ENCODE peak calls at places on chromosome 1, in seven cellular contexts. C is lower lobe of right lung, V is choroid plexus epithelial cell, F is astrocyte, E is cardiac fibroblast, D is GM06990, G is A549. Q is an unnamed sample.

GRCh38 chr1:9061252-9061948 is 8.0 kb downstream of the SLC2A5 start:
- DNase-seq in C (peak; percentile 58), V (no peak), F (no peak), E (peak; percentile 57), D (no peak), G (no peak), Q (no peak)

GRCh38 chr1:203906932-203907331 is 45.5 kb downstream of the SNRPE start:
- DNase-seq in C (no peak), V (peak; percentile 95), F (peak; percentile 92), E (peak; percentile 94), D (no peak), G (peak; percentile 75), Q (peak; percentile 91)

GRCh38 chr1:241269116-241269515 is 87.9 kb downstream of the RGS7 start:
- DNase-seq in C (no peak), V (no peak), F (no peak), E (peak; percentile 9), D (no peak), G (peak; percentile 17), Q (no peak)

GRCh38 chr1:200895448-200895799 is 724 bp downstream of the INAVA start:
- DNase-seq in C (no peak), V (no peak), F (no peak), E (no peak), D (no peak), G (no peak), Q (no peak)

GRCh38 chr1:151455231-151455630 is 4.1 kb downstream of the POGZ start:
- DNase-seq in C (no peak), V (no peak), F (no peak), E (peak; percentile 36), D (no peak), G (no peak), Q (no peak)

GRCh38 chr1:183080406-183080805 is 57.2 kb downstream of the LAMC1 start:
- DNase-seq in C (no peak), V (peak; percentile 40), F (peak; percentile 72), E (peak; percentile 53), D (no peak), G (peak; percentile 22), Q (no peak)

GRCh38 chr1:235940282-235940681 is 73.6 kb upstream of the LYST start:
- DNase-seq in C (peak; percentile 76), V (no peak), F (no peak), E (no peak), D (no peak), G (no peak), Q (no peak)

GRCh38 chr1:203366476-203366875 is 15.6 kb upstream of the FMOD start:
- DNase-seq in C (no peak), V (no peak), F (no peak), E (no peak), D (no peak), G (no peak), Q (no peak)

GRCh38 chr1:180103819-180104218 is 50.9 kb upstream of the QSOX1 start:
- DNase-seq in C (no peak), V (no peak), F (no peak), E (no peak), D (no peak), G (no peak), Q (no peak)

GRCh38 chr1:220828211-220828553 is 41.5 kb downstream of the MTARC1 start:
- DNase-seq in C (no peak), V (no peak), F (no peak), E (no peak), D (no peak), G (no peak), Q (peak; percentile 27)

GRCh38 chr1:228282329-228283042 is 74.6 kb downstream of the OBSCN start:
- DNase-seq in C (peak; percentile 36), V (no peak), F (peak; percentile 14), E (no peak), D (no peak), G (no peak), Q (no peak)

GRCh38 chr1:121458291-121459048 is 273.7 kb downstream of the SRGAP2C start:
- DNase-seq in C (no peak), V (peak; percentile 3), F (no peak), E (no peak), D (peak; percentile 55), G (no peak), Q (no peak)

GRCh38 chr1:170853302-170853701 is 82.0 kb upstream of the MROH9 start:
- DNase-seq in C (no peak), V (no peak), F (no peak), E (no peak), D (no peak), G (no peak), Q (no peak)
- TF ChIP-seq CTCF in C (no peak), V (no peak), F (no peak), E (no peak), D (no peak), G (no peak), Q (no peak)

DNA sequence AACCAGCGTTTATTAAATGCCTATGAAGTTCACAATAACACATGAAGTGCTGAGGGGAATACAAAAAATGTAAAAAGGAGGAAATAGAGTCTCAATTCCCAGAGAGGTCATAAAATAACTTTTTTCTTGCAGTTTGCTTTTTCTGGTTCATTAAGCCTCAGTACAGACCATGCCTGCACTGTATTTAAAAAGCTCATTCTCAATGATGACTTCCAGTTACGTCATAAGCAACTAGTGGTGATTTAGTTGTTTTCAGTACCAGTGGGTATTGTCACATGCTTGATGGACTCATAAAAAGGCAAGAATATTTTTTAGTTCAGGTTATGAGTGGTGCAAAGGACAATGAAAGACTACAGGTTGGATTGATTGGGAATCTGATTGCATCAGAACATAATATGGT is 160.1 kb upstream of the UBE2U start:
- DNase-seq in C (no peak), V (peak; percentile 56), F (peak; percentile 45), E (peak; percentile 66), D (no peak), G (no peak), Q (peak; percentile 46)
- H3K4me3 ChIP-seq in C (no peak overlapping the region), V (no peak overlapping the region), F (no peak overlapping the region), E (no peak overlapping the region), D (no peak overlapping the region), G (no peak overlapping the region), Q (no peak overlapping the region)

GRCh38 chr1:10915594-10915993 is 96.9 kb upstream of the TARDBP start:
- DNase-seq in C (peak; percentile 36), V (no peak), F (no peak), E (no peak), D (no peak), G (no peak), Q (no peak)
- TF ChIP-seq CTCF in C (no peak), V (no peak), F (no peak), E (no peak), D (no peak), G (no peak), Q (no peak)

DNA sequence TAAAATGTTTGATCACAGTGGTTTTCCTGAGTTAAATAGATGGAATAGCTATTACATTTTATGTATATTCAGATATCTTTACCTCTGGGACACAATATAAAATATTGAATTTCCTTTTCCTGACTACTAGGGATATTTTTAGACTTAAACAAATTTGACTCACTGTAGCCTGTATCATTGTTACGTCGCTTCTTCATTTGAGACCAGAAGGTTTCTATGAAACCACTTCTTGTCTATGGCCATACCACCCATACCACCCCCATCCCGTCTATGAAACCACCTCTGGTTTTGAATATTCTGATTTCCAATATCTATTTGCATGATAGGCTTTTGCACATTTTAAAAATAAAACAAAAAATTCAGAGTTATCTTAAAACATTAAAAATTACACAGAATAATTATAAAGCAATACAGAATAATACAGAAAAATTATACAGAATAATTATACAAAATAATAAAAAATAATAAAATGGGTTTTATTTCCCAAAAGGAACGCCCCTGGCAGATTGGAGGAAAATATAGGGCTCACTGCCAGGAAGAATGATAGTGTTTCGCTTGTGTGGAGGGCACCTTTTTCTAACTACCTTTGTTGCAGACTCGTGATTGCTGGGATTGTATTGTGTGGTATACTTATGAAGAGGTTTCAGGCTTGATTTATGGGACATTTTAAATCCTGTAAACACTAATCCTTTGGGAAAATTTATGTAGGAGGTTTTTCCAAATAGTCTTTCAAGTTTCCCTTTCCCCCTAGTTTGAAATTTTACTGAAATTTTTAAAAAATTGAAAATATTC is 4.7 kb downstream of the SPEN start:
- DNase-seq in C (no peak), V (no peak), F (peak; percentile 29), E (peak; percentile 51), D (no peak), G (no peak), Q (no peak)
- H3K4me3 ChIP-seq in C (no peak overlapping the region), V (no peak overlapping the region), F (no peak overlapping the region), E (no peak overlapping the region), D (peak overlapping the region; percentile 8), G (no peak overlapping the region), Q (no peak overlapping the region)

DNA sequence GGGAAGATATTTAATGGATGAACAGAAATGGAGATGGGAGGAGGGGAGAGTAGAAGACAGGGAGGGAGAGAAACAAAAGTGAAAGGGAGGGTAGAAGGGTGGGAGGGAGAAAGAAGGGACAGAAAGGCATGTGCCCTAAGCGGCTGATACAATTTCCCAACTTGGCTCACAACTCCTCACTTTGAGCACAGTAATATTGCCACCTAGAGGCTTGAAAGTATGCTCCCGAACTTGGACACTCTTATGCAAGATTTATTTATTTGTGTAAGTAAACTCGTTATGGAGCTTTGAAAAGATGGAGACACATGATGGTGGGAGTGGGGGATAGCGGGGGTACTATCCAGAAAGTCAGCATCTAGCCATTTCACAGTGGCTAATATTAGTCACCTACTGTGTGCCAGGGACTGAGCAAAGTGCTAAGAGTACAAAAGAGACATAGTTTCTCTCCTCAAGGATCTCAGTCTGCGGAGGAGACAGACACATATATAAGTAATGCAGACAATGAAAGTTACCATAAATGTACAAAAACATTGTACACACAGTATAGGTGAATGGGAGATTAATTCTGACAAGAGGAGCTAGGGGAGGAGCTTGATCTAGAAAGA is 189.7 kb downstream of the SEC16B start:
- DNase-seq in C (no peak), V (peak; percentile 82), F (peak; percentile 43), E (peak; percentile 79), D (no peak), G (peak; percentile 67), Q (peak; percentile 76)
- TF ChIP-seq CTCF in C (peak; percentile 37), V (peak; percentile 78), F (peak; percentile 52), E (peak; percentile 55), D (peak; percentile 32), G (peak; percentile 58), Q (peak; percentile 65)

DNA sequence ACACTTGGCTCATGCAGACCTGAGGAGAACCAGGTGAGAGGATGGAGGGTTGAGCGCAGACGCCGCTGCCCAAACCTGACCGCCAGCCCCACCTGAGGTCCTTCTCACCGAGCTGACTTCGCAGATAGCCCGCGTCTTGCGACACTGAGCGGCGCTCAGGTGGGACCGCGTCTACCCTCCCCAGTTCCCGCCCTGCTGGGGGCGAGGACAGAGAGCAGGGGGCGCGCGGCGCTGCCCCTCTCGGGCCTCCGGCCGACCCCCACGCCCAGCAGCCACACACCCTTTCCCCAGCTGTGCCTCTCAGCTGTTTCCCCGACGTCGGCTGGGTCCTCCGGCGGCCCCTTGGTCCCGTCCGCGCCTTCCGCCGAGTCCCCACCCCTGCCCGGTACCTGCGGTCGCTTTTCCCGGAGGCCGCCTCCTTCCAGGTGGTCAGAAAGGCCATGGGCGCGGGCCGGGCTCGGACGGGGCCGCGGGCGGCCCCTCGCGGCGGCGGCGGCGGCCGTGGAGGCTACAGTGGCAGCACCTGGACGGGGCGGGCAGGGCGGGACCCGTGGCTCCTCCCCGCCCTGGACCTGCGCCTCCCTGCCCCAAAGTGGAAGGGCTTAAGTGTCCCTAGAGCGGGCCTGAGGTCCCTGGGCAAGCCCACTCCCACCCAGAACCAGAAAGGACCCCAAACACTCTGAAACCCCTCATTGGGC is 14.4 kb upstream of the TTC39A start:
- DNase-seq in C (peak; percentile 75), V (no peak), F (no peak), E (no peak), D (no peak), G (no peak), Q (no peak)
- H3K4me3 ChIP-seq in C (peak overlapping the region; percentile 50), V (peak overlapping the region; percentile 29), F (no peak overlapping the region), E (peak overlapping the region; percentile 26), D (peak overlapping the region; percentile 30), G (peak overlapping the region; percentile 37), Q (peak overlapping the region; percentile 21)

Q was measured in fibroblast of pulmonary artery.